ENCODE peak calls at places on chromosome X, in five cellular contexts. D is IMR-90, Q is hepatic stellate cell, X is LoVo, A is left ventricle myocardium inferior. U is an unnamed sample.

GRCh38 chrX:79270401-79270800 is 96.7 kb downstream of the ITM2A start:
- DNase-seq in D (no peak), Q (no peak), X (no peak), A (peak; percentile 21), U (peak; percentile 1)

GRCh38 chrX:134737061-134737460 is 78.8 kb upstream of the PLAC1 start:
- DNase-seq in D (peak; percentile 41), Q (no peak), X (no peak), A (no peak), U (no peak)

GRCh38 chrX:46029777-46030176 is 515.4 kb downstream of the ZNF674 start:
- DNase-seq in D (no peak), Q (no peak), X (no peak), A (no peak), U (no peak)

GRCh38 chrX:106608016-106608415 is 3.8 kb upstream of the RADX start:
- DNase-seq in D (no peak), Q (no peak), X (no peak), A (no peak), U (no peak)

GRCh38 chrX:107716816-107717700 is 58.5 kb downstream of the TSC22D3 start:
- DNase-seq in D (peak; percentile 63), Q (peak; percentile 68), X (peak; percentile 22), A (peak; percentile 83), U (peak; percentile 88)

GRCh38 chrX:22542641-22543040 is 269.9 kb downstream of the CBLL2 start:
- DNase-seq in D (peak; percentile 8), Q (no peak), X (no peak), A (no peak), U (no peak)

GRCh38 chrX:41984628-41985027 is 61.3 kb upstream of the CASK start:
- DNase-seq in D (no peak), Q (no peak), X (peak; percentile 62), A (no peak), U (no peak)

GRCh38 chrX:69469975-69470374 is 34.2 kb upstream of the NALF2 start:
- DNase-seq in D (no peak), Q (no peak), X (no peak), A (no peak), U (no peak)

GRCh38 chrX:19705196-19705769 is 182.1 kb downstream of the SH3KBP1 start:
- DNase-seq in D (no peak), Q (no peak), X (no peak), A (no peak), U (no peak)

GRCh38 chrX:141924293-141924692 is 20.6 kb downstream of the MAGEC1 start:
- DNase-seq in D (peak; percentile 3), Q (no peak), X (no peak), A (no peak), U (no peak)

GRCh38 chrX:4185086-4185485 is 471.6 kb upstream of the PRKX start:
- DNase-seq in D (no peak), Q (no peak), X (no peak), A (no peak), U (no peak)

GRCh38 chrX:70476934-70477733 is 32.5 kb downstream of the DLG3 start:
- DNase-seq in D (peak; percentile 69), Q (peak; percentile 36), X (peak; percentile 64), A (no peak), U (peak; percentile 28)

GRCh38 chrX:134636859-134637258 is 21.4 kb downstream of the PLAC1 start:
- DNase-seq in D (peak; percentile 44), Q (no peak), X (no peak), A (no peak), U (no peak)

GRCh38 chrX:39869846-39870601 is 227.7 kb downstream of the BCOR start:
- DNase-seq in D (peak; percentile 63), Q (peak; percentile 34), X (peak; percentile 41), A (no peak), U (peak; percentile 35)

GRCh38 chrX:82677281-82677680 is 830.8 kb upstream of the POU3F4 start:
- DNase-seq in D (no peak), Q (no peak), X (no peak), A (no peak), U (no peak)

GRCh38 chrX:130772313-130773140 is 130.5 kb downstream of the ENOX2 start:
- DNase-seq in D (peak; percentile 73), Q (peak; percentile 2), X (no peak), A (no peak), U (peak; percentile 40)

GRCh38 chrX:54776987-54777672 is 20.9 kb downstream of the ITIH6 start:
- DNase-seq in D (no peak), Q (no peak), X (no peak), A (no peak), U (no peak)

GRCh38 chrX:12685541-12685940 is 105.7 kb upstream of the PRPS2 start:
- DNase-seq in D (peak; percentile 48), Q (no peak), X (no peak), A (no peak), U (no peak)

GRCh38 chrX:144681501-144681900 is 565.8 kb upstream of the SPANXN1 start:
- DNase-seq in D (no peak), Q (no peak), X (no peak), A (no peak), U (no peak)

GRCh38 chrX:153882086-153882498 is 3.9 kb downstream of the L1CAM start:
- DNase-seq in D (peak; percentile 13), Q (peak; percentile 42), X (no peak), A (no peak), U (no peak)

GRCh38 chrX:68997911-68998310 is 167.3 kb downstream of the PJA1 start:
- DNase-seq in D (peak; percentile 83), Q (no peak), X (no peak), A (peak; percentile 63), U (no peak)

GRCh38 chrX:140439455-140439854 is 65.4 kb downstream of the SOX3 start:
- DNase-seq in D (no peak), Q (no peak), X (no peak), A (no peak), U (no peak)

GRCh38 chrX:140477987-140478386 is 26.9 kb downstream of the SOX3 start:
- DNase-seq in D (no peak), Q (no peak), X (no peak), A (no peak), U (no peak)

GRCh38 chrX:150036181-150036580 is 97.9 kb upstream of the EOLA2 start:
- DNase-seq in D (peak; percentile 70), Q (peak; percentile 16), X (peak; percentile 51), A (no peak), U (peak; percentile 83)

GRCh38 chrX:131202766-131203165 is 86.3 kb downstream of the IGSF1 start:
- DNase-seq in D (no peak), Q (no peak), X (no peak), A (no peak), U (no peak)

GRCh38 chrX:122586831-122587230 is 597.2 kb upstream of the GRIA3 start:
- DNase-seq in D (no peak), Q (no peak), X (no peak), A (no peak), U (no peak)

GRCh38 chrX:104913348-104913747 is 307.1 kb downstream of the TEX13A start:
- DNase-seq in D (no peak), Q (no peak), X (peak; percentile 1), A (no peak), U (no peak)

GRCh38 chrX:134431894-134432293 is 28.1 kb upstream of the HPRT1 start:
- DNase-seq in D (peak; percentile 66), Q (no peak), X (no peak), A (no peak), U (no peak)

GRCh38 chrX:148940411-148940996 is 440.1 kb downstream of the AFF2 start:
- DNase-seq in D (no peak), Q (no peak), X (no peak), A (no peak), U (no peak)

GRCh38 chrX:107450823-107451509 is 1.5 kb downstream of the FRMPD3 start:
- DNase-seq in D (no peak), Q (no peak), X (no peak), A (no peak), U (peak; percentile 16)

GRCh38 chrX:47191331-47191730 is 2.3 kb upstream of the UBA1 start:
- DNase-seq in D (no peak), Q (no peak), X (peak; percentile 56), A (no peak), U (no peak)

GRCh38 chrX:74545880-74546279 is 68.5 kb downstream of the RLIM start:
- DNase-seq in D (no peak), Q (no peak), X (no peak), A (no peak), U (no peak)

GRCh38 chrX:54171527-54171926 is 11.5 kb downstream of the FAM120C start:
- DNase-seq in D (no peak), Q (no peak), X (no peak), A (no peak), U (no peak)

GRCh38 chrX:38233891-38234807 is 13.5 kb upstream of the SRPX start:
- DNase-seq in D (peak; percentile 73), Q (peak; percentile 32), X (peak; percentile 8), A (no peak), U (no peak)

GRCh38 chrX:69060631-69061408 is 104.4 kb downstream of the PJA1 start:
- DNase-seq in D (peak; percentile 31), Q (no peak), X (peak; percentile 17), A (peak; percentile 26), U (peak; percentile 23)

GRCh38 chrX:154355094-154355775 is 19.2 kb downstream of the FLNA start:
- DNase-seq in D (no peak), Q (no peak), X (no peak), A (peak; percentile 5), U (no peak)

GRCh38 chrX:13428055-13428786 is 108.4 kb upstream of the ATXN3L start:
- DNase-seq in D (peak; percentile 72), Q (peak; percentile 22), X (peak; percentile 3), A (no peak), U (peak; percentile 86)